ENCODE peak calls at places on chromosomes 5 and 9, in eight cellular contexts. Z, U, V, Y, I, S, A and C are unnamed samples.

GRCh38 chr9:29564564-29564963 is 1991.3 kb upstream of the C9orf72 start:
- DNase-seq in Z (no peak), V (no peak), S (no peak), I (no peak), U (no peak), A (no peak), Y (peak), C (no peak)

GRCh38 chr5:107129051-107129450 is 541.7 kb downstream of the EFNA5 start:
- DNase-seq in S (no peak), I (no peak), A (no peak), Z (no peak), V (no peak), Y (peak), U (no peak), C (no peak)

GRCh38 chr5:143501176-143501840 is 97.8 kb upstream of the NR3C1 start:
- DNase-seq in A (peak), Z (no peak), I (no peak), V (no peak), Y (no peak), S (no peak), U (no peak), C (no peak)

GRCh38 chr5:74767579-74767913 is 497 bp downstream of the NSA2 start:
- DNase-seq in V (peak), A (peak), I (peak), Y (peak), Z (peak), S (peak), U (no peak), C (peak)

GRCh38 chr9:133167096-133167695 is 3.5 kb upstream of the GBGT1 start:
- DNase-seq in V (no peak), A (no peak), S (no peak), Y (no peak), Z (no peak), U (no peak), I (no peak), C (no peak)

GRCh38 chr9:90985631-90986030 is 184.0 kb downstream of the SYK start:
- DNase-seq in U (no peak), Z (no peak), V (no peak), A (no peak), I (no peak), Y (no peak), S (no peak), C (no peak)

GRCh38 chr9:124366476-124367220 is 48.6 kb downstream of the PSMB7 start:
- DNase-seq in A (no peak), I (no peak), S (no peak), Y (peak), Z (no peak), V (peak), U (no peak), C (no peak)

GRCh38 chr9:121725008-121725795 is 73.8 kb downstream of the DAB2IP start:
- DNase-seq in I (no peak), Y (no peak), U (no peak), Z (no peak), A (no peak), S (peak), V (no peak), C (no peak)

GRCh38 chr5:155953335-155953734 is 373.6 kb upstream of the SGCD start:
- DNase-seq in Y (no peak), I (peak), U (no peak), A (no peak), S (no peak), V (no peak), Z (no peak), C (no peak)

GRCh38 chr9:23477908-23478307 is 348.1 kb downstream of the ELAVL2 start:
- DNase-seq in Y (no peak), S (no peak), A (no peak), V (no peak), U (no peak), I (no peak), Z (no peak), C (no peak)

GRCh38 chr9:88460583-88461332 is 72.5 kb downstream of the SPIN1 start:
- DNase-seq in Z (no peak), I (peak), A (peak), S (no peak), V (no peak), U (no peak), Y (peak), C (no peak)

GRCh38 chr5:135262364-135262763 is 136.7 kb downstream of the MACROH2A1 start:
- DNase-seq in Y (peak), U (no peak), V (no peak), A (no peak), Z (no peak), S (no peak), I (no peak), C (no peak)

GRCh38 chr5:98519530-98519929 is 253.9 kb upstream of the RGMB start:
- DNase-seq in A (no peak), I (no peak), S (no peak), Y (no peak), Z (no peak), U (no peak), V (no peak), C (no peak)

GRCh38 chr9:132748450-132748849 is 78.2 kb downstream of the GTF3C4 start:
- DNase-seq in A (no peak), U (no peak), S (no peak), V (no peak), Y (no peak), I (no peak), Z (no peak), C (no peak)

GRCh38 chr9:115952667-115953316 is 200.8 kb upstream of the PAPPA start:
- DNase-seq in A (no peak), I (no peak), U (no peak), Z (no peak), Y (peak), S (no peak), V (no peak), C (no peak)

GRCh38 chr9:92974161-92974661 is 26.9 kb downstream of the FGD3 start:
- DNase-seq in A (no peak), Z (no peak), U (no peak), Y (peak), S (peak), V (no peak), I (no peak), C (no peak)

GRCh38 chr9:83698976-83699585 is 8.7 kb downstream of the UBQLN1 start:
- DNase-seq in A (no peak), Y (no peak), U (no peak), S (no peak), V (no peak), I (no peak), Z (peak), C (no peak)

GRCh38 chr9:101005248-101005647 is 23.3 kb upstream of the PLPPR1 start:
- DNase-seq in Z (no peak), A (no peak), S (no peak), Y (no peak), I (no peak), V (no peak), U (no peak), C (no peak)

GRCh38 chr5:217860-218456 is at the start of the genes CCDC127 and SDHA:
- DNase-seq in A (peak), S (peak), Y (peak), V (peak), U (peak), I (peak), Z (peak), C (peak)
- TF ChIP-seq CTCF in A (peak), S (peak), Y (peak), V (peak), U (peak), I (peak), Z (peak), C (peak)

DNA sequence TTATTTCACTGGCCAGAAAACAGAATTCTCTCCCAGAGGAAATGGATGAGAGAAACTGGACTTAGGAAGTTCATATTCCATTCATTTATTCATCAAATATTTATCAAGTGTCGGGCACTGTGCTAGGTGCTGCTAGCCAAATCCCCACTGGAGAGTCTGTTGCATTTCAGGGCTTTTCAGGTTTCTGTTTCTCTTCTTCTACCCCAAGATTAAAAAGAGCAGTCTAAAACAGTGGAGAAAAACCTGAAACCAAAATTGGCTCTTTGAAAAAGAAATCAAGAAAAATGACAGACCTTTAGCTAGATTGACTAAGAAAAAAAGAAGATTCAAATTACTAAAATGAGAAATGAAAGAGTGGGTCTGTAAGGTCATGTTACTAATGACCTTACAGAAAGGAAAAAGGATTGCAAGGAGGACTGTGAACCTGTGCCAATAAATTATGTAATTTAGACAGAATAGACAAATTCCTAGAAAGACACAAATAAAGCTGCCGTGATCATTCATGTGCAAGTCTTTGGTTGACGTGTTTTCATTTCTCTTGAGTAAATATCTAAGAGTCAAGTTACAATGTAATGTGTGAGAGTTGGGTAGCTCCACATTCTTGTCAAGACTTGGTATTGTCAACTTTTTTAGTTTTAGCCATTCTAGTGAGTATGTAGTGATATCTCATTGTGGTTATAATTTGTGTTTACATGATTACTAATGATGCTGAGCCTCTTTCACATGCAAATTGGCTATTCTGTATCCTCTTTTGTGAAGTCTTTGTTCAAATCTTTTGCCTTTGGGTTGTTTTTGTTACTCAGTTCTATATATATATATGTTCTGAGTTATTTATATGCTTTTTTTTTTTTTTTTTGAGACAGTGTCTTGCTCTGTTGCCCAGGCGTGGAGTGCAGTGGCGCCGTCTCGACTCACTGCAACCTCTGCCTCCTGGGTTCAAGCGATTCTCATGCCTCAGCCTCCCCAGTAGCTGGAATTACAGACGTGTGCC is 23.7 kb downstream of the SNX30 start:
- DNase-seq in Z (peak), A (no peak), V (no peak), I (no peak), Y (no peak), S (no peak), U (no peak), C (peak)
- H3K4me2 ChIP-seq in Z (peak), A (no peak), V (no peak), I (no peak), Y (no peak), S (no peak), U (no peak), C (peak)

GRCh38 chr9:123362856-123363255 is 6.9 kb downstream of the CRB2 start:
- DNase-seq in Z (no peak), I (no peak), A (no peak), V (no peak), U (no peak), Y (no peak), S (no peak), C (no peak)
- TF ChIP-seq EZH2phosphoT487 in Z (no peak), I (no peak), A (no peak), V (no peak), U (no peak), Y (no peak), S (no peak), C (no peak)

GRCh38 chr5:36882250-36882649 is 5.7 kb downstream of the NIPBL start:
- DNase-seq in S (no peak), A (no peak), Z (no peak), Y (no peak), I (no peak), U (no peak), V (no peak), C (no peak)
- TF ChIP-seq CTCF in S (no peak), A (no peak), Z (no peak), Y (no peak), I (no peak), U (no peak), V (no peak), C (no peak)

GRCh38 chr9:127074561-127075548 is 47.6 kb downstream of the ANGPTL2 start:
- DNase-seq in V (no peak), A (no peak), Z (peak), S (no peak), I (peak), Y (no peak), U (no peak), C (peak)
- H3K4me2 ChIP-seq in V (no peak), A (peak), Z (peak), S (no peak), I (peak), Y (no peak), U (no peak), C (no peak)

GRCh38 chr5:149382517-149383220 is 3.6 kb upstream of the IL17B start:
- DNase-seq in Z (no peak), A (no peak), I (no peak), S (no peak), Y (no peak), V (no peak), U (no peak), C (no peak)

GRCh38 chr5:149383399-149383798 is 4.3 kb upstream of the IL17B start:
- DNase-seq in V (no peak), S (no peak), U (no peak), Y (no peak), Z (no peak), I (no peak), A (no peak), C (no peak)

GRCh38 chr5:149380466-149381121 is 1.5 kb upstream of the IL17B start:
- DNase-seq in Z (no peak), A (no peak), V (no peak), S (no peak), I (no peak), U (no peak), Y (no peak), C (no peak)

GRCh38 chr5:149381261-149381985 is 2.3 kb upstream of the IL17B start:
- DNase-seq in S (no peak), A (no peak), V (no peak), Y (no peak), Z (no peak), I (no peak), U (no peak), C (no peak)

DNA sequence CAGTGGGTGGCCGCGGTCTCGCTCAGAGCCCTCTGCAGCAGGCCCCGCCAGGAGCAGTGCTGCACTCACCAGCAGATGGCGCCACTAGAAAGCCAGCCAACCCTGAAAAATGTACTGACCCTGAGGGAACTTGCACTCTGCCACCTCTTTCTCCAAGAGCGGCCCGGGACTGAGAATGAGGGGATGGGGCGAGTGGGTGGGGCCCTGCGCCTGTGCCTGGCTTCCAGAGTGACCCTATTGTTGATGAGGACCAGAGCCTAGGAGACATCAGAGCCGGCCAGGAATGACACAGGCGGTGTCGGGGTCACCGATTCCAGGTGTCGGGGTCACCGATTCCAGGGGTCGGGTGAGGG is 2.9 kb upstream of the IL17B start:
- DNase-seq in Z (peak), S (peak), Y (peak), I (peak), A (peak), U (peak), V (peak), C (peak)
- TF ChIP-seq EZH2phosphoT487 in Z (no peak), S (no peak), Y (no peak), I (no peak), A (no peak), U (no peak), V (no peak), C (no peak)

GRCh38 chr5:109956884-109957283 is 267.2 kb downstream of the MAN2A1 start:
- DNase-seq in V (no peak), S (no peak), A (no peak), Z (peak), U (peak), Y (no peak), I (no peak), C (no peak)
- TF ChIP-seq CTCF in V (no peak), S (no peak), A (no peak), Z (no peak), U (no peak), Y (no peak), I (no peak), C (no peak)